ENCODE peak calls at places on chromosomes 7 and 10, in four cellular contexts. Y is adrenal gland, F is stomach, S is IMR-90. E is an unnamed sample.

GRCh38 chr7:15308831-15309230 is 253.0 kb downstream of the AGMO start:
- DNase-seq in F (no peak), Y (no peak), S (no peak), E (no peak)

GRCh38 chr10:130772676-130773075 is 538.8 kb downstream of the TCERG1L start:
- DNase-seq in S (no peak), Y (no peak), F (no peak), E (no peak)

GRCh38 chr7:98221611-98222532 is 10.6 kb downstream of the BHLHA15 start:
- DNase-seq in F (no peak), Y (no peak), S (no peak), E (no peak)

GRCh38 chr7:2612445-2613112 is 19.2 kb upstream of the TTYH3 start:
- DNase-seq in Y (no peak), S (no peak), F (peak), E (no peak)

GRCh38 chr10:113305871-113306270 is 247.0 kb upstream of the HABP2 start:
- DNase-seq in S (peak), F (no peak), Y (no peak), E (no peak)

GRCh38 chr10:33669861-33670385 is 335.5 kb upstream of the NRP1 start:
- DNase-seq in F (no peak), Y (no peak), S (no peak), E (no peak)

GRCh38 chr7:150716368-150716767 is at the start of gene GIMAP1:
- DNase-seq in Y (no peak), F (no peak), S (no peak), E (no peak)

GRCh38 chr7:14751461-14751860 is 151.1 kb downstream of the DGKB start:
- DNase-seq in S (no peak), F (no peak), Y (no peak), E (no peak)

GRCh38 chr7:28316489-28316888 is 95.8 kb upstream of the CREB5 start:
- DNase-seq in Y (no peak), F (no peak), S (peak), E (no peak)

GRCh38 chr10:98528166-98528784 is 81.5 kb upstream of the HPS1 start:
- DNase-seq in F (no peak), Y (no peak), S (peak), E (no peak)

GRCh38 chr10:1715821-1716220 is 21.5 kb downstream of the ADARB2 start:
- DNase-seq in F (peak), Y (no peak), S (no peak), E (peak)

GRCh38 chr7:128841961-128842673 is 11.9 kb downstream of the FLNC start:
- DNase-seq in Y (no peak), F (peak), S (peak), E (peak)

GRCh38 chr10:42954776-42955492 is 121.9 kb upstream of the RET start:
- DNase-seq in F (peak), S (no peak), Y (no peak), E (no peak)

DNA sequence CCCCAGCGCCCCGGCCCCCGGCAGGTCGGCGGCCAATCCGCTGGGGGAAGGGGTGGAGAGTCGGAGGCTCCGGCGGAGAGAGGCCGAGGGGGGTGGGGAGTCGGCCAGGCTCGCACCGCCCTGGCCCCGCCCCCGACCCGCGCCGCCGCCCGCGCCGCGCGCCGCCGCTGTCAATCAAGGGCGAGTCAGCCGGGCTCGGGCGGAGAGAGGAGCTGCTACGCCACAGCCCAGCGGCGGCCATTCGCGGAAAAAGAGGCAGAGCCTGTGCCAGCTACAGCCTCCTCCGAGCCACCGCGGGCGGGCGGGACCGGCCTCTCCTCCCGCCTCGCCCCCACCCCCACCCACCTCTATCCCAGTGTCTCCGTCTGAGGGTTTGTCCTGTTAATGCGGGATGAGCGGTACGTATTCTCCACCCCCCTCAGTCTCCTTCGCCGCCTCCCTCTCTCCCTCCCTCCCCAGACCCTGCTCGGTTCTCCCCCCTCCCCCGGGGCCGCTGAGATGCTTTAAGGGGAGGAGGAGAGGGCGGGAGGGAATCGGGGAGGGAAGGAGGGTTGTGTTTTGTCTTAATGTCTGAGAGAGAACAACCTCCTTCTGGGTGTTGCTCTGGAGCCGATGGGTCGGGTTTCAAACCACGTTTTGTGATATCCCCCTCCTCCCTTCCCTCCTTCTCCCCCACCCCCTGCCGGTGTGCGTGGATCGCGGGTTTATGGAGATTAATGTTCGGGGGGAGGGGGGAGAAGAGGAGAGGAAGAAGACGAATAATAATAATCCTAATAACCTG is at the start of gene SP4:
- DNase-seq in F (peak), S (peak), Y (peak), E (peak)
- TF ChIP-seq POLR2A in F (no peak), S (peak), Y (peak), E (peak)

GRCh38 chr7:57370739-57371098 is 79.3 kb upstream of the ZNF716 start:
- DNase-seq in F (no peak), Y (no peak), S (no peak), E (no peak)

GRCh38 chr7:57370066-57370738 is 79.8 kb upstream of the ZNF716 start:
- DNase-seq in Y (no peak), S (no peak), F (no peak), E (no peak)

GRCh38 chr7:57364933-57365710 is 84.9 kb upstream of the ZNF716 start:
- DNase-seq in Y (no peak), F (no peak), S (no peak), E (no peak)

GRCh38 chr7:57363321-57363720 is 86.7 kb upstream of the ZNF716 start:
- DNase-seq in S (no peak), Y (no peak), F (no peak), E (no peak)

DNA sequence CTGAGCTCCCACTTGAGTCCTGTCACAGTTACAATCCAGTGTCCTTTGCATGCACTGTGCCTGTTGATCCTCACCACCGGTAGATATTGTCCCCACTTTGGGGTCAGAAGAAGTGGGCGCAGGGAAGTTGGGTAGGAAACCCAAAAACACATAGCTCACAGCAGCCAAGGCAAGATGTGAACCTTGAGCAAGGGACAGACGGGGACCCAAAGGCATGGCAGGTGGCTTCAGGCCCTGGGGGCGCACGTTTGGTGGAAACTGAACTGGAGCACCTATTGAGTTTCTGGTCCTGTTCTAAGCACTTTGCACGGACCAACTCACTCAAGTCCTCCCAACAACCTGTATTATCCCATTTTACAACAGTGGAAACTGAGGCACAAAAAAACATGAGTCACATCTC is 82.8 kb upstream of the ZNF716 start:
- DNase-seq in F (no peak), Y (no peak), S (no peak), E (no peak)
- TF ChIP-seq POLR2A in F (no peak), Y (no peak), S (no peak), E (no peak)

DNA sequence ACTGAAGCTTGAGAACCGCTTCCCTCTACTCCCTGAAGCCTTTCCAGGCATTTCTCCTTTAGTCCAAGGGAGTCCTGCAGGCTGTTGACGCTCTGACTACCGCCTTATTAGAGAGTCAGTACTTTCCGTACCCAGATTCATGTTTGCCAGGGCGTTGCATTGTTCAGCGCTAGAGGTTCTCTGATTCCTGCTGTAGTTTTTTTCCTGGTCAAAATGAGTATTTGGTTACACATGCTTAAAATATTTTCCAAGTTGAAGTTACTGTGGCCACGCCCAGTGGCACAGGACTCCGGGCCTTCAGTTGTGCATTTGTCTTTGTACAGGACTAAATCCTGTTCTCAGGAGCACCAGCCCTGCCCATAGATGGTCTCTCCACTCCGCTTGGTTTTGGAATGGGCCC is 7.9 kb downstream of the MTURN start:
- DNase-seq in Y (no peak), F (peak), S (peak), E (peak)
- TF ChIP-seq POLR2A in Y (no peak), F (no peak), S (no peak), E (no peak)

DNA sequence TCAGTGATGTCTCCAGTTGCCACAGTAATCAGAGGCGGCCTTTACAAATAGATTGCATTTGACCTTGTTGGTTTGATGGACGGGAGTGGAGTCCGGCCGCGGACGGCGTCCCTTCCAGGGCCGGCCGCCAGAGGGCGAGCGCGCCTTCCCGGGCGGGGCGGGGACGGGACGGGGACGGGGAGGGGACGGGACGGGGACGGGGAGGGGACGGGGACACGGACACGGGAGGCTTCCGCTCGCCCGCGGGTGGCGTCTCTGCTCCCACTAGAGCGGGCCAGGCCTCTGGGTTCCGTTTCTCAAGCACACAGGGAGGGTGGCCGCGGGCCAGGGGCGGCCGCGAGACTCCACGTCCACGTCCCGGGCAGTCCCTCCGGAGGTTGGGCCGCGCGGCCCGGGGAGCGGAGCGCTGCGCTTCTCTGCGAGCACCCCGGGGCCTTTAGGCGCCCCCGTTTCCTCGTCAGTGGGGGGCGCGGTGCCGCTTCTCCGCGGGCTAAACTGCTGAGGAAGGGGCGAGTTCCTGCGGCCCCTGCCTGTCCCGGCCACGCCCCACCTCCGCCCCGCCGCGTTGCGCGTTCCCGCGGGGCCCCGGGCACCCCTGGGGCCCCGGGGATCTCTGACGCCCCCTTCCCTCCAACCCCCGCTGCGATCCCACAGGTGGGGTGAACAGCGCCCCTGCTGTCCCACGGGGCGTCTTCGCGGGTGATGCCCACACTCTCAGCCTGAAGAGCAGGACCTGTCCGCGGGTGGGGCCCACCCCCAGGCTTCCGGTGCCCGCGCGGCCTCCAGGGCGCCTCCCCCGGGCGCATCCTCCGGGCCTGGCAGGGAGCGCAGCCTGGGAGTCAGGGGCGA is 84.2 kb upstream of the MKI67 start:
- DNase-seq in S (no peak), Y (peak), F (peak), E (no peak)
- TF ChIP-seq POLR2A in S (no peak), Y (no peak), F (no peak), E (no peak)

GRCh38 chr10:15345450-15345849 is 25.6 kb downstream of the FAM171A1 start:
- DNase-seq in Y (no peak), F (no peak), S (no peak), E (no peak)

GRCh38 chr10:15344876-15345285 is 26.2 kb downstream of the FAM171A1 start:
- DNase-seq in S (peak), F (no peak), Y (no peak), E (no peak)

GRCh38 chr10:15348579-15348978 is 22.5 kb downstream of the FAM171A1 start:
- DNase-seq in S (peak), F (no peak), Y (no peak), E (no peak)

GRCh38 chr10:15347205-15347604 is 23.9 kb downstream of the FAM171A1 start:
- DNase-seq in Y (no peak), F (no peak), S (no peak), E (no peak)

DNA sequence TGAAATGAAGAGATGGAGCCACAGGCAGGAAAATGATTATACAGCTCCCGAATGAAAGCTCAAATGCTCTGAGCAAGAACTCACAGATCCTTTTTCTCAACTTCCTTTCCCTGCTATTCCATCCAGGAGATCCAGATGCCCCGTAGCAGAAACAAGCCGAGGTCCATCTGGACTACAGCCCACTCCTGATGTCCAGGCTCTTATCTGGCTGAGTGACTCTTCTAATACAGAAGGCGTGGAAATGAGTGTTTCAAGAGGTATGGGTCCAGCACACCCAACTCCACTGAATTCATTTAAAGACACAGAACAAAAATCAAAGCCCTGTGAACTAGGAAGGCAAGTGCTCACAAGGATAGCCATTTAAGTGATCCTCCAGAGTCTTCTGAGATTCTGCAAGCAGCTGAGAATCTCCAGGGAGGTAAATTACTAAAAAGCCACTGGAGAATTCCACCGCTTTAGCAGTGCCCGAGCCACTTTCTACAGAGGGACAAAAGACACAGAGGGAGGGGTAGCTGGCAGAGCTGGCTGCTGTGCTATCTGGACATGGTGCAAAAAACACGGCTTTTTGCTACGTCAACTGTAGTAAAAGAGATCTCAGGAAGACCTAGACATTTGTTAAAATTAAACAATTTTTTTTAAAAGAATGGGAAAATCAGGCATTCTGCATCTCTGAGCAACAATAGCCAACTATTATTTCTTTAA is 24.5 kb downstream of the FAM171A1 start:
- DNase-seq in F (no peak), Y (no peak), S (peak), E (no peak)
- TF ChIP-seq POLR2A in F (no peak), Y (no peak), S (no peak), E (no peak)

DNA sequence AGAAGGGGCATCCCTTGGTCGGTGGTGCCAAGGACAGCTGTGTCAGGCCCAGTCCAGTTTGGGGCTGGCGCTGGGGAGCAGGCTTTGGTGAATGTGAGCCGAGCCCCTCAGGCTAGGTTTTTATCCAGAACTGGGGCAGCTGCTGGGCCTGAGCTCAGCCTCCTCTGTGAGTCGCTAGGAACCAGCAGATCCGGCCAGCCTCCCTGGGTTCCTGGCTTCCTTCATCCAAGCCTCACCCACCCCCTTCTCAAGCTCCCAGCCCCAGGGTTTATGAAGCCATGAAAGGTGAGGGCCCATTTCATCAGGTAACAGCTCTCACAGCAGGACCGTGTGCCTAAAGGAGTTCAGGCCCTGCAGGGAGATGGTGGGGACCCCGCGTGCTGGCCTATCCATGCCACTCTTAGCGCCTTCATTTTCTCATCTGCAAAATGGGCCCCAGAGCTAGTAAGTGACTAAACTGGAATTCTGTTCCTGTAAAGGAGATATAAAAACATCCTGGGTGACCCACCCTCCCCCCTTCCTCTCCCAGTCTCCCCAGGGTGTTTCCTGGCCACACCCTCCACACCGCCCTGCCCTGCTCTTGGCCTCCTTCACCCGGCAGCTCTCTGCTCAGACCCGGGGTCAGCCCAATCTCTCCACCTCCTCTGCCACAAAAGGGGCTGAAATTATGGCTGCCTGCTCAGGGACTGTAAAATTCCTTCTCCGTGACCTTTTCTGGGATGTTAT is 70.8 kb downstream of the C10orf105 start:
- DNase-seq in Y (no peak), F (no peak), S (no peak), E (peak)
- TF ChIP-seq POLR2A in Y (no peak), F (no peak), S (no peak), E (no peak)

E was measured in H54.